ENCODE peak calls at places on chromosomes 13 and 19, in four cellular contexts. D, H, P and G are unnamed samples.

GRCh38 chr19:37079238-37079637 is 1.0 kb downstream of the ZNF420 start:
- DNase-seq in H (no peak), P (no peak), D (no peak), G (no peak)

GRCh38 chr19:17726914-17727773 is 7.9 kb downstream of the MAP1S start:
- DNase-seq in D (no peak), P (no peak), H (no peak), G (no peak)

GRCh38 chr13:26459276-26460131 is 98.0 kb upstream of the WASF3 start:
- DNase-seq in D (no peak), H (no peak), P (peak; percentile 67), G (no peak)

GRCh38 chr13:50401721-50402510 is 386.7 kb downstream of the KCNRG start:
- DNase-seq in D (no peak), H (no peak), P (no peak), G (no peak)

GRCh38 chr13:96700657-96701056 is 293.6 kb downstream of the OXGR1 start:
- DNase-seq in H (no peak), P (no peak), D (no peak), G (no peak)

GRCh38 chr13:33284916-33285315 is 639 bp downstream of the STARD13 start:
- DNase-seq in P (no peak), D (no peak), H (no peak), G (no peak)

GRCh38 chr19:56838930-56839664 is 1.4 kb downstream of the PEG3 start:
- DNase-seq in H (peak; percentile 98), D (no peak), P (peak; percentile 97), G (peak; percentile 99)

GRCh38 chr19:36196249-36196648 is 18.2 kb downstream of the ZNF565 start:
- DNase-seq in D (no peak), H (no peak), P (no peak), G (no peak)

GRCh38 chr19:12034610-12035009 is 869 bp downstream of the ZNF433 start:
- DNase-seq in H (peak; percentile 12), P (no peak), D (no peak), G (no peak)

GRCh38 chr13:113502686-113503085 is 12.2 kb upstream of the DCUN1D2 start:
- DNase-seq in D (no peak), P (no peak), H (no peak), G (no peak)

GRCh38 chr13:111436446-111436845 is 116.0 kb downstream of the TEX29 start:
- DNase-seq in H (no peak), D (no peak), P (no peak), G (no peak)

GRCh38 chr13:72643339-72643989 is 84.0 kb downstream of the MZT1 start:
- DNase-seq in D (peak; percentile 47), P (peak; percentile 17), H (peak; percentile 45), G (no peak)

GRCh38 chr19:41551711-41552110 is 24.3 kb upstream of the CEACAM21 start:
- DNase-seq in D (no peak), H (no peak), P (no peak), G (no peak)

GRCh38 chr19:41554902-41555301 is 21.1 kb upstream of the CEACAM21 start:
- DNase-seq in H (no peak), D (no peak), P (no peak), G (no peak)

GRCh38 chr19:41553804-41554203 is 22.2 kb upstream of the CEACAM21 start:
- DNase-seq in D (no peak), H (no peak), P (no peak), G (no peak)

GRCh38 chr19:41551212-41551610 is 24.8 kb upstream of the CEACAM21 start:
- DNase-seq in D (no peak), H (no peak), P (no peak), G (no peak)

GRCh38 chr19:41552558-41552957 is 23.4 kb upstream of the CEACAM21 start:
- DNase-seq in H (no peak), P (no peak), D (no peak), G (no peak)
- H3K4me3 ChIP-seq in H (no peak overlapping the region), P (no peak overlapping the region), D (no peak overlapping the region), G (no peak overlapping the region)

GRCh38 chr19:8396563-8397203 is 6.5 kb downstream of the RAB11B start:
- DNase-seq in D (peak; percentile 38), H (peak; percentile 74), P (peak; percentile 73), G (no peak)
- H3K27ac ChIP-seq in D (no peak overlapping the region), H (no peak overlapping the region), P (no peak overlapping the region), G (peak overlapping the region; percentile 22)

GRCh38 chr13:109781384-109782065 is 4.9 kb downstream of the IRS2 start:
- DNase-seq in D (no peak), H (no peak), P (no peak), G (no peak)
- H3K4me3 ChIP-seq in D (no peak overlapping the region), H (no peak overlapping the region), P (peak overlapping the region; percentile 64), G (peak overlapping the region; percentile 85)

GRCh38 chr13:46171739-46172138 is 10.2 kb downstream of the LCP1 start:
- DNase-seq in D (no peak), P (no peak), H (no peak), G (no peak)
- H3K27ac ChIP-seq in D (no peak overlapping the region), P (no peak overlapping the region), H (no peak overlapping the region), G (no peak overlapping the region)

GRCh38 chr19:52142001-52142595 is 2.4 kb upstream of the ZNF616 start:
- DNase-seq in H (no peak), P (no peak), D (no peak), G (no peak)

GRCh38 chr19:52139291-52140076 is at the start of gene ZNF616:
- DNase-seq in P (peak; percentile 98), D (peak; percentile 98), H (peak; percentile 98), G (peak; percentile 97)

GRCh38 chr19:52138614-52139290 is 986 bp downstream of the ZNF616 start:
- DNase-seq in D (peak; percentile 65), H (peak; percentile 71), P (no peak), G (no peak)

DNA sequence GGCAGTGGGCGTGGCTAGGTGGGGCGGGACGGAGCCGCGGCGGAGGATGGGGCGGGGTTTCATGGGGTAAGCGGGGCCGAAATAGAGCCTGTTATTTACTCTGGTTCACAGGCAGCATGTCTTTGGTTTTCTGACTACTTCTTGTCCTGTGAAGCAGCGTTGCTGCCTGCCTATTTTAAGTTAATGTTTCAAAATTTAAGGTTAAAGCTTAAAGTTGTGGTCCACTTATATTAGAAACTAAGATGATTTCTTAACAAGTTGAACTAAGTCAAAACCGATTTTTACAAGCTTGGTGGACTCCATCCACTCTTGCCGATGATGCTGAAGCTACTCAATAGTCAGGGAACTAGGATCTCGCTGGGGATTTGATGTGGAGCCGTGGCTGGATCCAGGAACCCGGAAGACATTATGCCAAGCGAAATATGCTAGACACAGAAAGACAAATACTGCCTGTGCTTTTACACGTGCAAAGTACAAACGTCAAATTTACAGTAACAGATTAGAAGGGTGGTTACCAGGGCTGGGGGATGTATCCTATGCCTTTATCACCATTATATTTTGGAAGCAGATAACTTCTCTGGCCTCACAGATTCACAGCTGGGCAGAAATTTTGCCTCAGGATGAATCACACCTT is 456 bp upstream of the ZNF616 start:
- DNase-seq in P (no peak), H (no peak), D (no peak), G (no peak)
- H3K4me3 ChIP-seq in P (peak overlapping the region; percentile 98), H (peak overlapping the region; percentile 51), D (peak overlapping the region; percentile 10), G (peak overlapping the region; percentile 71)

DNA sequence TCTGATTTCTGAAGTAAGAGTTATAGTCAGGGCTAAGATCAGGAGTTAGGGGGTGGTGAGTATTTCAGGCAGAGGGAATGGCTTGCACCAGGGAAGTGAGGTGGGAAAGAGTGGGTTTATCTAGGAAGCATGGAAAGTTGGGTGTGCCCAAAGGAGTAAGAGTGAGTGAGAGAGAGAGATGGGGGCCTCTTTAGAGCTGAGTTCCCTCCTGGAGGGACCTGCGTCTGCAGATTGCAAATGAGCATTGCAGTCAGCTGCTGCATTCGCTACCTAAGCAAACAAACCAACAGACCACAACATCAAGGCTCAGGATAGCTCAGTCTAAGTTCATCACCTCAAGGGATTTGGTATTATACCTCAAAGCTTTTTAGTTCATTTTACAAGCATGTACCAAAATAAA is 405.8 kb downstream of the FGF9 start:
- DNase-seq in D (no peak), H (no peak), P (no peak), G (no peak)
- H3K27ac ChIP-seq in D (no peak overlapping the region), H (no peak overlapping the region), P (no peak overlapping the region), G (no peak overlapping the region)

DNA sequence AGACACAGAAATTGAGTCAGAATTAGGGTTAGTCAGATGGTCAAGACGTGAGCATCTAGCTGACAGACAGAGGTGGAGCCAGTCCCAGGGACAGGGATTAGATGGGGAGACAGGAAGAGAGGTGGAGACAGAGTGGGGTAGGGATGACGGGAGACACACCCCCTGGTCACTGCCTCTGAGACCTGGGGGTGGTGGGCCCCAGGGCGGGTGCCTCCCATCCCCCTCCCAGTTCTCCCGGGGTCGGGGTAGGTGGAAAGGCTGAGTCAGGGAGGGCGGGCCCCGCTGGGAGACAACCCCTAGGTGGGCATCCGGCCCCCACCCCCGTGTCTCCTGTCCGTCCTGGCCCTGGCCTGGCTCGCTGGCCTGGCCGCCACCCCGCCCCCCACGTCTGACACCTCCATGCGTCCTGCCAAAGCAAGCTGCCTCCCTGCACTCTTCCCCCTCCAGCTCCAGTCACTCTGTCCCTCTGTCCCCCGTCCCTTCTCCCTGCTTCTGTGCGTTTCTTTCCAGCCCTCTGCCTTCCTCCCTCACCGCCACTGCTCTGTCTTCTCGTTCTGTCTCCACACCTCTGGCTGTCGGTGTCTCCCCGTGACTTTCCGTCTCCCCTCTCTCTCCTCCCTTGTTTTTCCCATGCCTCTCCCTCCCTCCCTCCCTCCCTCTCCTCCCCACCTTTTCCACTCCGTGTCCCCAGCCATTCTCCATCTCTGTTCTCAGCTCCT is 15.1 kb downstream of the CCDC97 start:
- DNase-seq in D (peak; percentile 65), H (peak; percentile 66), P (peak; percentile 74), G (peak; percentile 90)
- H3K4me3 ChIP-seq in D (no peak overlapping the region), H (no peak overlapping the region), P (peak overlapping the region; percentile 53), G (peak overlapping the region; percentile 58)

DNA sequence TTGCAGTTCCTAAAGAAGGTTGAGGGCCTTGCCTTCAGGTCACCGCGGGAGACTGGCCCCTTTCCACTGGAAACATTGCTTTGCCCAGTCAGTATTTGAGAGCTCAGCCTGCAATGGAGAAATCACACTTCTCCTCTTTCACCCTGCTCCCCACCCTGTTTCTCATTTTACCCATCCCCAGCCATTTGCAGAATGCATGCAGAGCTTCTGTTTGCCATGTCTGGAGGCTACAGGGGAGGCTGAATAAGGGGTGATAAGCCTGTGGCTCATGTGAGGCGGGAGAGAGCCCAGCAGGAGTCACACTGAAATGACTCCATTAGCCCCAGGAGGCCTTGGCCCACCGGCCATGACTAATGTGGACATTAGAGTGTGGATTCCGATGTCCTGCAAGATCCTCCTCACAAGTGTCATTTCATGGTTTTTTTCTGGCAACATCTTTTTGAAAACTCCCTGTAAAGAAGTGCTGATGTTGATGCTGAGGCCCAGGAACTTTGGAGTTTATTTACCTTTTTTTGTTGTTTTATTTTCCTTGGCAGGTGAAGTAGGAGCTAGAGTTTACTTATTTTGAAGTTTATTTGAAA is 6.3 kb downstream of the SPINT2 start:
- DNase-seq in P (no peak), H (no peak), D (no peak), G (no peak)
- H3K27ac ChIP-seq in P (no peak overlapping the region), H (peak overlapping the region; percentile 46), D (peak overlapping the region; percentile 67), G (no peak overlapping the region)

GRCh38 chr19:35031072-35031881 is 1.0 kb downstream of the SCN1B start:
- DNase-seq in H (peak; percentile 61), P (peak; percentile 78), D (peak; percentile 59), G (no peak)

GRCh38 chr19:35027851-35028599 is 2.2 kb upstream of the SCN1B start:
- DNase-seq in D (no peak), P (peak; percentile 80), H (no peak), G (no peak)

GRCh38 chr19:35029737-35030256 is 473 bp upstream of the SCN1B start:
- DNase-seq in D (no peak), H (peak; percentile 33), P (no peak), G (no peak)

GRCh38 chr19:35032356-35032865 is 2.1 kb downstream of the SCN1B start:
- DNase-seq in D (no peak), H (no peak), P (no peak), G (no peak)

GRCh38 chr19:35030257-35031071 is at the start of gene SCN1B:
- DNase-seq in H (peak; percentile 75), P (peak; percentile 83), D (peak; percentile 75), G (no peak)
- H3K4me3 ChIP-seq in H (peak within 1 kb of the TSS; percentile 56), P (peak within 1 kb of the TSS; percentile 73), D (peak within 1 kb of the TSS; percentile 57), G (peak within 1 kb of the TSS; percentile 90)